ENCODE peak calls at places on chromosomes 6 and 20, in eight cellular contexts. G, V, S, U, D, K, O and W are unnamed samples.

GRCh38 chr20:58565461-58566175 is 50.4 kb upstream of the APCDD1L start:
- DNase-seq in G (no peak), V (no peak), S (no peak), U (no peak), D (no peak), K (no peak), O (no peak), W (no peak)

GRCh38 chr6:16787128-16787685 is 25.9 kb upstream of the ATXN1 start:
- DNase-seq in G (no peak), V (no peak), S (no peak), U (no peak), D (no peak), K (no peak), O (no peak), W (no peak)

GRCh38 chr6:74578339-74578738 is 627.5 kb downstream of the COL12A1 start:
- DNase-seq in G (no peak), V (no peak), S (no peak), U (no peak), D (no peak), K (no peak), O (no peak), W (no peak)

GRCh38 chr6:1595271-1596087 is 14.2 kb upstream of the FOXC1 start:
- DNase-seq in G (no peak), V (no peak), S (no peak), U (no peak), D (no peak), K (no peak), O (no peak), W (no peak)

GRCh38 chr20:21027569-21027968 is 78.6 kb downstream of the LINC00237 start:
- DNase-seq in G (no peak), V (no peak), S (peak), U (no peak), D (no peak), K (peak), O (no peak), W (peak)

GRCh38 chr20:29300579-29301551 is 1956.6 kb upstream of the DEFB115 start:
- DNase-seq in G (no peak), V (peak), S (no peak), U (no peak), D (no peak), K (no peak), O (no peak), W (no peak)

GRCh38 chr6:27837636-27838512 is 74.3 kb downstream of the OR2B2 start:
- DNase-seq in G (peak), V (peak), S (peak), U (peak), D (no peak), K (peak), O (peak), W (peak)

GRCh38 chr20:62149532-62150235 is 6.1 kb downstream of the SS18L1 start:
- DNase-seq in G (no peak), V (no peak), S (no peak), U (no peak), D (no peak), K (no peak), O (no peak), W (peak)

GRCh38 chr20:33010133-33010504 is 2.6 kb downstream of the BPIFB2 start:
- DNase-seq in G (no peak), V (no peak), S (no peak), U (no peak), D (no peak), K (no peak), O (no peak), W (no peak)

GRCh38 chr6:125534430-125535263 is 214.8 kb upstream of the HEY2 start:
- DNase-seq in G (no peak), V (no peak), S (no peak), U (no peak), D (no peak), K (no peak), O (no peak), W (no peak)

GRCh38 chr6:132712366-132712765 is 1.5 kb downstream of the VNN1 start:
- DNase-seq in G (no peak), V (no peak), S (no peak), U (no peak), D (no peak), K (peak), O (no peak), W (no peak)